ENCODE peak calls at places on chromosomes 4 and X, in nine cellular contexts. A, U, Y, W, P, E, J, I and F are unnamed samples.
A peak's percentile ranks its signal among the peaks of the same experiment; 100 is the strongest.

GRCh38 chr4:173301518-173302201 is 32.5 kb downstream of the HMGB2 start:
- DNase-seq in A (peak; percentile 55), U (peak; percentile 17), Y (no peak), W (no peak), P (peak; percentile 18), E (peak; percentile 14), J (no peak), I (no peak), F (peak; percentile 23)

GRCh38 chr4:85725727-85726170 is 250.8 kb downstream of the ARHGAP24 start:
- DNase-seq in A (peak; percentile 77), U (peak; percentile 94), Y (no peak), W (no peak), P (peak; percentile 7), E (no peak), J (peak; percentile 35), I (peak; percentile 87), F (peak; percentile 15)

GRCh38 chr4:59583845-59584568 is 1616.1 kb upstream of the ADGRL3 start:
- DNase-seq in A (no peak), U (no peak), Y (no peak), W (no peak), P (no peak), E (no peak), J (no peak), I (no peak), F (no peak)

GRCh38 chrX:13077168-13077567 is 32.7 kb upstream of the FAM9C start:
- DNase-seq in A (no peak), U (peak; percentile 19), Y (no peak), W (no peak), P (no peak), E (no peak), J (no peak), I (no peak), F (no peak)

GRCh38 chr4:95742179-95742578 is 97.7 kb upstream of the PDHA2 start:
- DNase-seq in A (no peak), U (no peak), Y (no peak), W (no peak), P (no peak), E (no peak), J (no peak), I (no peak), F (no peak)

GRCh38 chr4:16616981-16617380 is 281.5 kb downstream of the LDB2 start:
- DNase-seq in A (no peak), U (no peak), Y (no peak), W (no peak), P (no peak), E (no peak), J (no peak), I (no peak), F (no peak)

GRCh38 chr4:13445841-13446790 is 38.0 kb downstream of the RAB28 start:
- DNase-seq in A (no peak), U (no peak), Y (no peak), W (no peak), P (no peak), E (no peak), J (no peak), I (no peak), F (no peak)

GRCh38 chrX:140249122-140249521 is 255.7 kb downstream of the SOX3 start:
- DNase-seq in A (no peak), U (no peak), Y (no peak), W (no peak), P (no peak), E (no peak), J (no peak), I (no peak), F (no peak)

GRCh38 chr4:3368841-3369760 is 72.7 kb upstream of the HGFAC start:
- DNase-seq in A (no peak), U (no peak), Y (no peak), W (no peak), P (peak; percentile 37), E (no peak), J (no peak), I (no peak), F (no peak)

GRCh38 chr4:112817933-112818921 is 181.3 kb downstream of the LARP7 start:
- DNase-seq in A (peak; percentile 82), U (peak; percentile 38), Y (peak; percentile 57), W (peak; percentile 62), P (no peak), E (peak; percentile 74), J (peak; percentile 30), I (peak; percentile 66), F (peak; percentile 83)

GRCh38 chr4:70715097-70715496 is 6.7 kb upstream of the RUFY3 start:
- DNase-seq in A (no peak), U (no peak), Y (no peak), W (no peak), P (no peak), E (no peak), J (no peak), I (peak; percentile 42), F (no peak)

GRCh38 chrX:130726661-130727060 is 176.3 kb downstream of the ENOX2 start:
- DNase-seq in A (peak; percentile 64), U (no peak), Y (no peak), W (peak; percentile 0), P (no peak), E (no peak), J (no peak), I (no peak), F (no peak)

GRCh38 chr4:72505314-72505744 is 63.7 kb downstream of the ADAMTS3 start:
- DNase-seq in A (peak; percentile 83), U (peak; percentile 14), Y (no peak), W (peak; percentile 32), P (peak; percentile 27), E (peak; percentile 23), J (no peak), I (peak; percentile 19), F (peak; percentile 13)

GRCh38 chrX:78643874-78644273 is 15.3 kb downstream of the RTL3 start:
- DNase-seq in A (no peak), U (no peak), Y (no peak), W (no peak), P (no peak), E (no peak), J (no peak), I (no peak), F (no peak)

GRCh38 chrX:140712413-140713173 is 3.0 kb downstream of the LINC00632 start:
- DNase-seq in A (peak; percentile 75), U (peak; percentile 33), Y (peak; percentile 13), W (no peak), P (no peak), E (peak; percentile 22), J (no peak), I (no peak), F (no peak)

GRCh38 chrX:14362731-14363130 is 166.6 kb upstream of the GLRA2 start:
- DNase-seq in A (no peak), U (no peak), Y (no peak), W (no peak), P (no peak), E (no peak), J (no peak), I (no peak), F (no peak)

GRCh38 chr4:140637836-140638235 is 69.1 kb upstream of the UCP1 start:
- DNase-seq in A (peak; percentile 37), U (peak; percentile 19), Y (no peak), W (peak; percentile 30), P (peak; percentile 24), E (peak; percentile 42), J (no peak), I (no peak), F (peak; percentile 64)
- TF ChIP-seq CTCF in A (peak; percentile 44), U (peak; percentile 20), Y (peak; percentile 21), W (peak; percentile 34), P (peak; percentile 69), E (peak; percentile 33), J (no peak), I (peak; percentile 11), F (peak; percentile 59)

DNA sequence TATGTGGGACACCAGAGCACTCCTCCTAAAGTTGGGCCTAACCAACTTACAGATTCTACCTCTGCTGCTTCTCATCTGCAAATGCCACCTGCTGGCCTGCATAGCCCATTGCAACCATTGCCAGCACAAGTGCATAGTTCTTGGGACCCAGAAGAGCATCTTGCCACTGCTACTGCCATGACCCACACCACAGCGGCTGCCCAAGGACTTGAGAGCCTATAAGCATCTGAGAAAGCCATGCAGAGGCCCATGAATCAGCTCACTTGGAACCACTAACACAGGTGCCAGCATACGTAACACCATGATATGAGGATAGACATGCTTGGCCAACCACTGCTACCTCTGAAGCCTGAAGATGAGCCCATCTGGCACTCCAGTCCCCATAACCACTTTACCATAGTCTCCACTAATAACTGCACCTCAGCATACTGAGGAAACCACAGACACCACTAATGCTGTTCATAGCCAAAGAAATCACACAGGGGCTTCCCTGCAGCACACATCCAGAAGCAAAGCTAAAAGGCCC is 258.1 kb upstream of the AGTR2 start:
- DNase-seq in A (no peak), U (no peak), Y (no peak), W (no peak), P (no peak), E (no peak), J (no peak), I (no peak), F (no peak)
- TF ChIP-seq CTCF in A (peak; percentile 9), U (no peak), Y (no peak), W (no peak), P (peak; percentile 30), E (no peak), J (no peak), I (no peak), F (peak; percentile 78)

DNA sequence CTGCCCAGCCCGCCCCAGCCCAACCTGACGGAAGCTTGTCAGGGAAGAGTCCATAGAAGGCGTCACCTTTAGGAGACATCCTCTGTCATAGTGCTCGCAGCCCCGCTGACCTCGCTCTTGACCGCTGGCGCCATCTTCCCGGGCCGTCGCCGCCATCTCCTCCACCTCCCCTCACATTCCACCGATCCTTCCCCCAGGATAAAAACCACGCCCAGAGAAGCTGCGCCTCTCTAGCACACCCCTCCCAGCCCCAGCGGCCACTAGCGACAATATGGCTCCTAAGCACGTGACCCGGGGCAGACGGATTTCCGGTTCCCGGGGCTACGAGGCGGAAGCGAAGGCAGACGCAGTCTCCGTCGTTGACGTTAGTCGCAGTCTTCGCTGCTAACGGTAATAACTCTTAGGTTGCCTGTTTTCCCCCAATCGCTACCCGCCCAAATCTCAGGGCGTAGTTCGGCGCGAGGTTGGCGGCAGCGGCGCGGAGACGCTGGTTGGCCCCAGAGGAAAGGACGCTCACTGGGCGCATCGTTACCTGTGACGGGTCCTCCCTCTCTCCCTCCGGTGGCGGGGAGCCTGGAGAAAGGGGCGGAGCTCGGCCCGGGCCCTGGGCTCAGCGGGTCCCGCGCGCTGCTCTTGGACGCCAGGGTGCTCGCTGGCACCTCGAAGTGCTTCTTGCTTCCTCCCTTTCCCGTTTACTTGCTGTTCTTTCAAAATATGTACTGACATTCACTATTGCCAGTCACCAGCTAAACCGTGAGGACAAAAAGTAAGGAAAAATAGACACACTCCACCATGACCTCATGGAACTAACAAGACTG is at the start of the genes RCHY1 and THAP6:
- DNase-seq in A (peak; percentile 96), U (peak; percentile 97), Y (peak; percentile 90), W (peak; percentile 90), P (peak; percentile 88), E (peak; percentile 94), J (peak; percentile 88), I (peak; percentile 98), F (peak; percentile 80)
- TF ChIP-seq CTCF in A (no peak), U (no peak), Y (no peak), W (no peak), P (no peak), E (no peak), J (no peak), I (no peak), F (no peak)

DNA sequence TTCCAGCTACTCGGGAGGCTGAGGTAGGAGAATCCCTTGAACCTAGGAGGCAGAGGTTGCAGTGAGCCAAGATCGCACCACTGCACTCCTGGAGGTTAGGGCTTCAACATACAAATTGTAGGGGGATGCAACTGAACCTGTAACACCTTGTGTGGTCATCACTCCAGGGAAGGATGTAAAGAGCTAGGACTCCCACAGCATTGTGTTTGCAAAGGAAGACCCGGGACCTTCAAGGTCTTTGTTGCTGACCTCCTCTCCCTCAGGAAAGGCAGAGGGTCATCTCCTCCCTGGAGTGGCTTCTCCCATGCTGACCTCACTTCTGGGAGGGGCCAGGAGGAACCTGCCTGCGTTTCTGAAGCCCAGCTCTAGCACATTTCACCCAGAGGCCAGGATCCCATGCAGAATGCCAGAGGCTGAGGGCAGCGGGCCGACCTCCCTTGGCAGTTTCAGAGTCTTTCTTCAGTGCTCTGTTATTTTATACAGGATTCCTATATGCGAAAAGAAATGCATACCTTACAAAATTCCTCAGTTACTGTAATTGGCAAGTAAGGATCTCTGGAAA is 80.2 kb downstream of the HTRA3 start:
- DNase-seq in A (no peak), U (no peak), Y (no peak), W (no peak), P (no peak), E (no peak), J (no peak), I (peak; percentile 5), F (no peak)
- TF ChIP-seq CTCF in A (no peak), U (no peak), Y (no peak), W (no peak), P (no peak), E (no peak), J (no peak), I (no peak), F (no peak)